ENCODE peak calls at places on chromosome 15, in four cellular contexts. D is activated T-cell treated with anti-CD3 and anti-CD28 coated beads, Interleukin-2, amount 50 U/mL, for 4 hours; L is OCI-M1; M is head of caudate nucleus. U is an unnamed sample.
A peak's percentile ranks its signal among the peaks of the same experiment; 100 is the strongest.

GRCh38 chr15:49082960-49083359 is 36.7 kb upstream of the SECISBP2L start:
- DNase-seq in D (no peak), L (no peak), M (no peak), U (no peak)

GRCh38 chr15:70466895-70467529 is 296.3 kb downstream of the UACA start:
- DNase-seq in D (peak; percentile 38), L (peak; percentile 82), M (peak; percentile 66), U (peak; percentile 44)

GRCh38 chr15:91385301-91385700 is 285.2 kb downstream of the SV2B start:
- DNase-seq in D (no peak), L (no peak), M (peak; percentile 30), U (no peak)

GRCh38 chr15:64930019-64930652 is 18.4 kb downstream of the ANKDD1A start:
- DNase-seq in D (no peak), L (no peak), M (no peak), U (no peak)

GRCh38 chr15:94692697-94693096 is 461.3 kb downstream of the MCTP2 start:
- DNase-seq in D (no peak), L (no peak), M (no peak), U (no peak)

GRCh38 chr15:33547876-33548275 is 237.1 kb downstream of the RYR3 start:
- DNase-seq in D (no peak), L (peak; percentile 31), M (peak; percentile 48), U (no peak)

GRCh38 chr15:88300861-88301260 is 44.3 kb upstream of the NTRK3 start:
- DNase-seq in D (no peak), L (no peak), M (no peak), U (no peak)

GRCh38 chr15:69497076-69497475 is 44.5 kb downstream of the RPLP1 start:
- DNase-seq in D (no peak), L (no peak), M (no peak), U (no peak)

GRCh38 chr15:31079519-31079918 is 22.0 kb downstream of the TRPM1 start:
- DNase-seq in D (no peak), L (no peak), M (no peak), U (no peak)

GRCh38 chr15:47003568-47003967 is 713.7 kb upstream of the SEMA6D start:
- DNase-seq in D (no peak), L (no peak), M (no peak), U (no peak)

GRCh38 chr15:52445954-52446353 is 82.7 kb downstream of the MYO5A start:
- DNase-seq in D (no peak), L (no peak), M (no peak), U (no peak)

GRCh38 chr15:54208786-54209185 is 230.5 kb downstream of the UNC13C start:
- DNase-seq in D (no peak), L (no peak), M (no peak), U (no peak)

GRCh38 chr15:69253156-69253555 is 45.6 kb upstream of the PAQR5 start:
- DNase-seq in D (no peak), L (no peak), M (peak; percentile 27), U (no peak)

GRCh38 chr15:89630974-89631901 is 24.0 kb downstream of the KIF7 start:
- DNase-seq in D (no peak), L (no peak), M (peak; percentile 67), U (no peak)